ENCODE peak calls at places on chromosomes 1 and 21, in five cellular contexts. One of them, this sample, is unnamed.

GRCh38 chr1:206589206-206589605 is 23.1 kb downstream of the EIF2D start:
- DNase-seq in activated CD4-positive, alpha-beta T cell treated with anti-CD3 and anti-CD28 coated beads, Interleukin-2, amount 10 ng/mL, durations not matched to agents 7 days and 5 days: no peak
- DNase-seq in HS-27A: peak; percentile 72
- DNase-seq in breast epithelium: no peak
- DNase-seq in WTC11: no peak
- DNase-seq in this sample: no peak

GRCh38 chr21:29372063-29372802 is 73.5 kb downstream of the BACH1 start:
- DNase-seq in activated CD4-positive, alpha-beta T cell treated with anti-CD3 and anti-CD28 coated beads, Interleukin-2, amount 10 ng/mL, durations not matched to agents 7 days and 5 days: peak; percentile 76
- DNase-seq in HS-27A: peak; percentile 72
- DNase-seq in WTC11: peak; percentile 24
- DNase-seq in breast epithelium: no peak
- DNase-seq in this sample: no peak

GRCh38 chr1:224786533-224787249 is 142.8 kb upstream of the DNAH14 start:
- DNase-seq in WTC11: no peak
- DNase-seq in breast epithelium: no peak
- DNase-seq in HS-27A: no peak
- DNase-seq in activated CD4-positive, alpha-beta T cell treated with anti-CD3 and anti-CD28 coated beads, Interleukin-2, amount 10 ng/mL, durations not matched to agents 7 days and 5 days: no peak
- DNase-seq in this sample: no peak

GRCh38 chr1:203796223-203796747 is 862 bp downstream of the ZBED6 start:
- DNase-seq in breast epithelium: no peak
- DNase-seq in HS-27A: peak; percentile 11
- DNase-seq in WTC11: no peak
- DNase-seq in activated CD4-positive, alpha-beta T cell treated with anti-CD3 and anti-CD28 coated beads, Interleukin-2, amount 10 ng/mL, durations not matched to agents 7 days and 5 days: peak; percentile 38
- DNase-seq in this sample: no peak

GRCh38 chr1:53693773-53694717 is 44.9 kb downstream of the GLIS1 start:
- DNase-seq in HS-27A: no peak
- DNase-seq in breast epithelium: no peak
- DNase-seq in WTC11: no peak
- DNase-seq in activated CD4-positive, alpha-beta T cell treated with anti-CD3 and anti-CD28 coated beads, Interleukin-2, amount 10 ng/mL, durations not matched to agents 7 days and 5 days: no peak
- DNase-seq in this sample: no peak

GRCh38 chr1:104987210-104987609 is 1237.5 kb downstream of the AMY1C start:
- DNase-seq in breast epithelium: no peak
- DNase-seq in activated CD4-positive, alpha-beta T cell treated with anti-CD3 and anti-CD28 coated beads, Interleukin-2, amount 10 ng/mL, durations not matched to agents 7 days and 5 days: no peak
- DNase-seq in WTC11: no peak
- DNase-seq in HS-27A: no peak
- DNase-seq in this sample: no peak

GRCh38 chr1:241325441-241325840 is 31.6 kb downstream of the RGS7 start:
- DNase-seq in activated CD4-positive, alpha-beta T cell treated with anti-CD3 and anti-CD28 coated beads, Interleukin-2, amount 10 ng/mL, durations not matched to agents 7 days and 5 days: no peak
- DNase-seq in HS-27A: no peak
- DNase-seq in breast epithelium: no peak
- DNase-seq in WTC11: no peak
- DNase-seq in this sample: no peak

GRCh38 chr1:174660476-174660875 is 212.7 kb downstream of the GPR52 start:
- DNase-seq in breast epithelium: no peak
- DNase-seq in WTC11: no peak
- DNase-seq in HS-27A: no peak
- DNase-seq in activated CD4-positive, alpha-beta T cell treated with anti-CD3 and anti-CD28 coated beads, Interleukin-2, amount 10 ng/mL, durations not matched to agents 7 days and 5 days: no peak
- DNase-seq in this sample: no peak

GRCh38 chr1:36231191-36231590 is 6.9 kb downstream of the THRAP3 start:
- DNase-seq in WTC11: no peak
- DNase-seq in activated CD4-positive, alpha-beta T cell treated with anti-CD3 and anti-CD28 coated beads, Interleukin-2, amount 10 ng/mL, durations not matched to agents 7 days and 5 days: no peak
- DNase-seq in HS-27A: no peak
- DNase-seq in breast epithelium: no peak
- DNase-seq in this sample: no peak

GRCh38 chr1:92483442-92484170 is 3.1 kb downstream of the GFI1 start:
- DNase-seq in HS-27A: no peak
- DNase-seq in WTC11: peak; percentile 71
- DNase-seq in activated CD4-positive, alpha-beta T cell treated with anti-CD3 and anti-CD28 coated beads, Interleukin-2, amount 10 ng/mL, durations not matched to agents 7 days and 5 days: peak; percentile 54
- DNase-seq in breast epithelium: no peak
- DNase-seq in this sample: peak; percentile 78

GRCh38 chr1:50603274-50604271 is 180.3 kb upstream of the DMRTA2 start:
- DNase-seq in WTC11: no peak
- DNase-seq in activated CD4-positive, alpha-beta T cell treated with anti-CD3 and anti-CD28 coated beads, Interleukin-2, amount 10 ng/mL, durations not matched to agents 7 days and 5 days: no peak
- DNase-seq in HS-27A: peak; percentile 26
- DNase-seq in breast epithelium: no peak
- DNase-seq in this sample: no peak

GRCh38 chr1:221911714-221912113 is 169.8 kb upstream of the DUSP10 start:
- DNase-seq in WTC11: no peak
- DNase-seq in activated CD4-positive, alpha-beta T cell treated with anti-CD3 and anti-CD28 coated beads, Interleukin-2, amount 10 ng/mL, durations not matched to agents 7 days and 5 days: no peak
- DNase-seq in breast epithelium: no peak
- DNase-seq in HS-27A: no peak
- DNase-seq in this sample: no peak

GRCh38 chr21:44407493-44407892 is 47.8 kb upstream of the LRRC3 start:
- DNase-seq in breast epithelium: no peak
- DNase-seq in WTC11: no peak
- DNase-seq in HS-27A: no peak
- DNase-seq in activated CD4-positive, alpha-beta T cell treated with anti-CD3 and anti-CD28 coated beads, Interleukin-2, amount 10 ng/mL, durations not matched to agents 7 days and 5 days: no peak
- DNase-seq in this sample: no peak

GRCh38 chr1:18783705-18784522 is 75.5 kb downstream of the TAS1R2 start:
- DNase-seq in WTC11: no peak
- DNase-seq in breast epithelium: no peak
- DNase-seq in HS-27A: no peak
- DNase-seq in activated CD4-positive, alpha-beta T cell treated with anti-CD3 and anti-CD28 coated beads, Interleukin-2, amount 10 ng/mL, durations not matched to agents 7 days and 5 days: no peak
- DNase-seq in this sample: no peak